ENCODE peak calls at places on chromosome 7, in six cellular contexts. B, L, D, A, W and T are unnamed samples.

GRCh38 chr7:30799976-30800661 is 28.9 kb downstream of the MINDY4 start:
- DNase-seq in B (no peak), L (no peak), D (no peak), A (no peak), W (no peak), T (no peak)

GRCh38 chr7:81690688-81691087 is 79.2 kb downstream of the HGF start:
- DNase-seq in B (no peak), L (no peak), D (no peak), A (no peak), W (no peak), T (no peak)

GRCh38 chr7:54615545-54615944 is 73.4 kb downstream of the VSTM2A start:
- DNase-seq in B (no peak), L (no peak), D (no peak), A (no peak), W (no peak), T (no peak)

GRCh38 chr7:143223784-143224183 is 1.9 kb downstream of the TAS2R40 start:
- DNase-seq in B (no peak), L (no peak), D (no peak), A (no peak), W (no peak), T (no peak)

GRCh38 chr7:108589874-108590273 is 20.2 kb downstream of the DNAJB9 start:
- DNase-seq in B (no peak), L (no peak), D (no peak), A (no peak), W (no peak), T (no peak)

GRCh38 chr7:83339927-83340326 is 177.2 kb upstream of the PCLO start:
- DNase-seq in B (no peak), L (no peak), D (no peak), A (no peak), W (no peak), T (no peak)

GRCh38 chr7:17654940-17655339 is 285.4 kb downstream of the SNX13 start:
- DNase-seq in B (no peak), L (no peak), D (no peak), A (no peak), W (no peak), T (peak; percentile 16)

GRCh38 chr7:42222891-42223290 is 14.1 kb downstream of the GLI3 start:
- DNase-seq in B (no peak), L (no peak), D (no peak), A (no peak), W (no peak), T (no peak)

GRCh38 chr7:24956021-24956420 is 24.0 kb downstream of the OSBPL3 start:
- DNase-seq in B (no peak), L (no peak), D (no peak), A (no peak), W (no peak), T (no peak)

GRCh38 chr7:12770227-12770975 is 83.0 kb downstream of the ARL4A start:
- DNase-seq in B (no peak), L (no peak), D (no peak), A (no peak), W (no peak), T (no peak)
- TF ChIP-seq CEBPB in B (no peak), L (no peak), D (no peak), A (no peak), W (no peak), T (no peak)

GRCh38 chr7:154299736-154300135 is 247.5 kb downstream of the DPP6 start:
- DNase-seq in B (no peak), L (no peak), D (no peak), A (no peak), W (no peak), T (no peak)
- TF ChIP-seq CEBPB in B (no peak), L (no peak), D (no peak), A (no peak), W (no peak), T (no peak)

GRCh38 chr7:111729483-111729882 is 167.2 kb upstream of the IMMP2L start:
- DNase-seq in B (no peak), L (no peak), D (no peak), A (no peak), W (no peak), T (no peak)

GRCh38 chr7:111728635-111728995 is 166.3 kb upstream of the IMMP2L start:
- DNase-seq in B (no peak), L (no peak), D (no peak), A (no peak), W (no peak), T (no peak)

GRCh38 chr7:111732923-111733322 is 170.6 kb upstream of the IMMP2L start:
- DNase-seq in B (no peak), L (no peak), D (no peak), A (no peak), W (no peak), T (no peak)

GRCh38 chr7:111727905-111728634 is 165.8 kb upstream of the IMMP2L start:
- DNase-seq in B (no peak), L (no peak), D (no peak), A (no peak), W (no peak), T (no peak)

GRCh38 chr7:111730476-111731300 is 168.4 kb upstream of the IMMP2L start:
- DNase-seq in B (peak; percentile 39), L (peak; percentile 75), D (no peak), A (peak; percentile 20), W (no peak), T (peak; percentile 47)
- TF ChIP-seq CEBPB in B (no peak), L (no peak), D (no peak), A (no peak), W (no peak), T (no peak)

DNA sequence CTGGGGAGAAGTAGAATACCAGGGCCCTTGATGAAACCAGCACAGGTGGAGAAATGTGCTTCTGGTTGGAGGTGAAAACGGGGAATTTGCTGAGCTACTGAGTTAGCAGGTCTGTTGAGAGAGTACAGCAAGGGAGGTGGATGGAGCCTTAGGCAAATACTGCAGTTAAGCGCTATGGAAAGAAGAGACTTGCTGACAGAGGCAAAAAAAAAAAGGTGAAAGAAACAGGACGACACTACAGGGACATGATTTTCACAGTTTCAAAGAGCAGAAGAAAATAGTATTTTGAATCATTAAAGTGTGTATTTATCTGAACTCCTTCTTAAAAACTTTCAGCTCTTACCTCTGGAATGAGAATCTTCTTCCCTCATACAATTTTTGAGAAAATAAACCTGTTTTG is 159.5 kb downstream of the DNAH11 start:
- DNase-seq in B (no peak), L (no peak), D (no peak), A (no peak), W (no peak), T (no peak)
- TF ChIP-seq CEBPB in B (no peak), L (no peak), D (no peak), A (no peak), W (no peak), T (no peak)